ENCODE peak calls at places on chromosomes 11 and 22, in seven cellular contexts. One of them, this sample, is unnamed.

GRCh38 chr11:119085523-119085878 is 820 bp downstream of the HMBS start:
- DNase-seq in SK-N-SH: peak
- DNase-seq in H1: no peak
- DNase-seq in GM12891: no peak
- DNase-seq in HepG2: no peak
- DNase-seq in K562: peak
- DNase-seq in GM12878: no peak
- DNase-seq in this sample: peak

GRCh38 chr11:35142481-35143207 is 3.7 kb downstream of the CD44 start:
- DNase-seq in SK-N-SH: no peak
- DNase-seq in H1: no peak
- DNase-seq in GM12891: no peak
- DNase-seq in HepG2: peak
- DNase-seq in K562: peak
- DNase-seq in GM12878: no peak
- DNase-seq in this sample: no peak

GRCh38 chr11:107197932-107198331 is 179.7 kb upstream of the GUCY1A2 start:
- DNase-seq in SK-N-SH: no peak
- DNase-seq in H1: no peak
- DNase-seq in GM12891: no peak
- DNase-seq in HepG2: peak
- DNase-seq in K562: no peak
- DNase-seq in GM12878: no peak
- DNase-seq in this sample: no peak

GRCh38 chr11:111941963-111942362 is 4.8 kb downstream of the DIXDC1 start:
- DNase-seq in SK-N-SH: peak
- DNase-seq in H1: no peak
- DNase-seq in GM12891: no peak
- DNase-seq in HepG2: no peak
- DNase-seq in K562: no peak
- DNase-seq in GM12878: no peak
- DNase-seq in this sample: no peak

GRCh38 chr11:11568651-11569229 is 53.1 kb downstream of the GALNT18 start:
- DNase-seq in SK-N-SH: no peak
- DNase-seq in H1: no peak
- DNase-seq in GM12891: no peak
- DNase-seq in HepG2: no peak
- DNase-seq in K562: no peak
- DNase-seq in GM12878: peak
- DNase-seq in this sample: no peak

GRCh38 chr11:62068730-62069129 is 55.1 kb upstream of the INCENP start:
- DNase-seq in SK-N-SH: no peak
- DNase-seq in H1: no peak
- DNase-seq in GM12891: no peak
- DNase-seq in HepG2: no peak
- DNase-seq in K562: no peak
- DNase-seq in GM12878: no peak
- DNase-seq in this sample: no peak

GRCh38 chr11:132734217-132734616 is 798.1 kb downstream of the OPCML start:
- DNase-seq in SK-N-SH: no peak
- DNase-seq in H1: no peak
- DNase-seq in GM12891: no peak
- DNase-seq in HepG2: no peak
- DNase-seq in K562: no peak
- DNase-seq in GM12878: no peak
- DNase-seq in this sample: no peak

GRCh38 chr11:87722756-87723599 is 452.3 kb downstream of the RAB38 start:
- DNase-seq in SK-N-SH: peak
- DNase-seq in H1: no peak
- DNase-seq in GM12891: no peak
- DNase-seq in HepG2: peak
- DNase-seq in K562: peak
- DNase-seq in GM12878: no peak
- DNase-seq in this sample: no peak

GRCh38 chr11:36718481-36718880 is 120.4 kb upstream of the RAG2 start:
- DNase-seq in SK-N-SH: no peak
- DNase-seq in H1: no peak
- DNase-seq in GM12891: no peak
- DNase-seq in HepG2: no peak
- DNase-seq in K562: no peak
- DNase-seq in GM12878: no peak
- DNase-seq in this sample: no peak

GRCh38 chr22:44752285-44753188 is at the start of gene ARHGAP8:
- DNase-seq in SK-N-SH: peak
- DNase-seq in H1: no peak
- DNase-seq in GM12891: no peak
- DNase-seq in HepG2: no peak
- DNase-seq in K562: peak
- DNase-seq in GM12878: no peak
- DNase-seq in this sample: no peak

GRCh38 chr11:19073454-19074415 is 13.2 kb upstream of the MRGPRX2 start:
- DNase-seq in SK-N-SH: no peak
- DNase-seq in H1: no peak
- DNase-seq in GM12891: no peak
- DNase-seq in HepG2: no peak
- DNase-seq in K562: no peak
- DNase-seq in GM12878: no peak
- DNase-seq in this sample: no peak

GRCh38 chr22:24420072-24420976 is 7.1 kb upstream of the ADORA2A start:
- DNase-seq in SK-N-SH: peak
- DNase-seq in H1: no peak
- DNase-seq in GM12891: no peak
- DNase-seq in HepG2: peak
- DNase-seq in K562: no peak
- DNase-seq in GM12878: no peak
- DNase-seq in this sample: no peak

GRCh38 chr11:12540075-12540685 is 134.0 kb upstream of the TEAD1 start:
- DNase-seq in SK-N-SH: no peak
- DNase-seq in H1: no peak
- DNase-seq in GM12891: no peak
- DNase-seq in HepG2: no peak
- DNase-seq in K562: no peak
- DNase-seq in GM12878: no peak
- DNase-seq in this sample: no peak

GRCh38 chr11:504053-504993 is 2.7 kb downstream of the RNH1 start:
- DNase-seq in SK-N-SH: no peak
- DNase-seq in H1: no peak
- DNase-seq in GM12891: peak
- DNase-seq in HepG2: no peak
- DNase-seq in K562: peak
- DNase-seq in GM12878: no peak
- DNase-seq in this sample: peak

GRCh38 chr11:15627560-15627959 is 512.8 kb downstream of the INSC start:
- DNase-seq in SK-N-SH: no peak
- DNase-seq in H1: no peak
- DNase-seq in GM12891: no peak
- DNase-seq in HepG2: no peak
- DNase-seq in K562: no peak
- DNase-seq in GM12878: no peak
- DNase-seq in this sample: no peak

GRCh38 chr11:116993599-116993998 is 104.6 kb downstream of the SIK3 start:
- DNase-seq in SK-N-SH: peak
- DNase-seq in H1: no peak
- DNase-seq in GM12891: no peak
- DNase-seq in HepG2: no peak
- DNase-seq in K562: no peak
- DNase-seq in GM12878: no peak
- DNase-seq in this sample: no peak

GRCh38 chr11:3671334-3672254 is at the start of gene CHRNA10:
- DNase-seq in SK-N-SH: no peak
- DNase-seq in H1: no peak
- DNase-seq in GM12891: no peak
- DNase-seq in HepG2: no peak
- DNase-seq in K562: no peak
- DNase-seq in GM12878: no peak
- DNase-seq in this sample: no peak

GRCh38 chr22:49763696-49764095 is 64.0 kb downstream of the BRD1 start:
- DNase-seq in SK-N-SH: peak
- DNase-seq in H1: no peak
- DNase-seq in GM12891: peak
- DNase-seq in HepG2: no peak
- DNase-seq in K562: no peak
- DNase-seq in GM12878: no peak
- DNase-seq in this sample: no peak

GRCh38 chr11:64358907-64359711 is at the start of gene RPS6KA4:
- DNase-seq in SK-N-SH: peak
- DNase-seq in H1: no peak
- DNase-seq in GM12891: peak
- DNase-seq in HepG2: no peak
- DNase-seq in K562: peak
- DNase-seq in GM12878: no peak
- DNase-seq in this sample: peak

DNA sequence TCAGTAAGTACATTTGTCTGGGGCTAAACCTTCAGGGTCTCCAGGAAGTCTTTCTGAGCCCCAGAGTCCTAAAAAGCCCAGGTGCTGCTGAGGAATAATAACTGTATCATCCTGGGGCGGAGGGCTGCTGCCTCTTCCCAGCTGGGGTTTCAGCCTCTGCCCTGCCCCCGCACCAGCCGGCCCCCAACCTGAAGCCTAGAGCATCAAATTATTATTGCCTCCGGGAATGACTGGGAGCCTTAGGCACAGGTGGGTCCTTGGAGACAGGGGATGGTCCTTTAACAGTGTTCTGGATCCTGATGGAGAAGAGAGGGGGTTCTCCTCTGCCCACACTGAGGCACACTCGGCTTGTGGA is 64.4 kb downstream of the BCR start:
- DNase-seq in SK-N-SH: no peak
- DNase-seq in H1: no peak
- DNase-seq in GM12891: no peak
- DNase-seq in HepG2: no peak
- DNase-seq in K562: no peak
- DNase-seq in GM12878: no peak
- DNase-seq in this sample: no peak
- TF ChIP-seq TAF1 in SK-N-SH: no peak
- TF ChIP-seq TAF1 in H1: no peak
- TF ChIP-seq TAF1 in GM12891: no peak
- TF ChIP-seq TAF1 in HepG2: no peak
- TF ChIP-seq TAF1 in K562: no peak
- TF ChIP-seq TAF1 in GM12878: no peak
- TF ChIP-seq TAF1 in this sample: no peak

DNA sequence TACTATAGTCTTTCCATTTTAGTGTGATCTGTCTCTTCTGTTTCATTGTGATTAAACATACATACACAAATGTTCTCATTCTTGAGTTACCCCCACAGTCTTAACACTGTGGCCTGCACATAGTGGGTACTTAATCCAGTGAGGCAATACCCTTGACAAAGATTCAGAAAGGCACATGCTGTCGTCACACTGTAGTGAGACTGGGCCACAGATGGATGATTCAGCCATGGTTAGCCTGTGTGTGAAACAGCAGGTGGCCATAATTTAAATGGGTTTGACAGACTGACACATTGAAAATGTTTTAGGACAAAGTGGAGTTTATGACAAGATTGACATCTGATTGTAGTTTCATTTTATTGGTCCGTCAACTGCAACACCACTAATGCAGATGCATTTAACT is 313.1 kb downstream of the C11orf87 start:
- DNase-seq in SK-N-SH: no peak
- DNase-seq in H1: no peak
- DNase-seq in GM12891: no peak
- DNase-seq in HepG2: no peak
- DNase-seq in K562: no peak
- DNase-seq in GM12878: no peak
- DNase-seq in this sample: no peak
- TF ChIP-seq POLR2AphosphoS5 in SK-N-SH: no peak
- TF ChIP-seq POLR2AphosphoS5 in H1: no peak
- TF ChIP-seq POLR2AphosphoS5 in GM12891: no peak
- TF ChIP-seq POLR2AphosphoS5 in HepG2: no peak
- TF ChIP-seq POLR2AphosphoS5 in K562: no peak
- TF ChIP-seq POLR2AphosphoS5 in GM12878: no peak
- TF ChIP-seq POLR2AphosphoS5 in this sample: no peak

GRCh38 chr11:103413266-103413888 is 304.2 kb downstream of the DYNC2H1 start:
- DNase-seq in SK-N-SH: no peak
- DNase-seq in H1: no peak
- DNase-seq in GM12891: no peak
- DNase-seq in HepG2: no peak
- DNase-seq in K562: no peak
- DNase-seq in GM12878: no peak
- DNase-seq in this sample: no peak
- TF ChIP-seq TAF1 in SK-N-SH: no peak
- TF ChIP-seq TAF1 in H1: no peak
- TF ChIP-seq TAF1 in GM12891: no peak
- TF ChIP-seq TAF1 in HepG2: no peak
- TF ChIP-seq TAF1 in K562: no peak
- TF ChIP-seq TAF1 in GM12878: no peak
- TF ChIP-seq TAF1 in this sample: no peak

GRCh38 chr11:6566704-6567370 is 36.6 kb downstream of the RRP8 start:
- DNase-seq in SK-N-SH: no peak
- DNase-seq in H1: no peak
- DNase-seq in GM12891: no peak
- DNase-seq in HepG2: no peak
- DNase-seq in K562: no peak
- DNase-seq in GM12878: no peak
- DNase-seq in this sample: no peak
- TF ChIP-seq POLR2AphosphoS5 in SK-N-SH: no peak
- TF ChIP-seq POLR2AphosphoS5 in H1: no peak
- TF ChIP-seq POLR2AphosphoS5 in GM12891: no peak
- TF ChIP-seq POLR2AphosphoS5 in HepG2: no peak
- TF ChIP-seq POLR2AphosphoS5 in K562: no peak
- TF ChIP-seq POLR2AphosphoS5 in GM12878: no peak
- TF ChIP-seq POLR2AphosphoS5 in this sample: no peak

DNA sequence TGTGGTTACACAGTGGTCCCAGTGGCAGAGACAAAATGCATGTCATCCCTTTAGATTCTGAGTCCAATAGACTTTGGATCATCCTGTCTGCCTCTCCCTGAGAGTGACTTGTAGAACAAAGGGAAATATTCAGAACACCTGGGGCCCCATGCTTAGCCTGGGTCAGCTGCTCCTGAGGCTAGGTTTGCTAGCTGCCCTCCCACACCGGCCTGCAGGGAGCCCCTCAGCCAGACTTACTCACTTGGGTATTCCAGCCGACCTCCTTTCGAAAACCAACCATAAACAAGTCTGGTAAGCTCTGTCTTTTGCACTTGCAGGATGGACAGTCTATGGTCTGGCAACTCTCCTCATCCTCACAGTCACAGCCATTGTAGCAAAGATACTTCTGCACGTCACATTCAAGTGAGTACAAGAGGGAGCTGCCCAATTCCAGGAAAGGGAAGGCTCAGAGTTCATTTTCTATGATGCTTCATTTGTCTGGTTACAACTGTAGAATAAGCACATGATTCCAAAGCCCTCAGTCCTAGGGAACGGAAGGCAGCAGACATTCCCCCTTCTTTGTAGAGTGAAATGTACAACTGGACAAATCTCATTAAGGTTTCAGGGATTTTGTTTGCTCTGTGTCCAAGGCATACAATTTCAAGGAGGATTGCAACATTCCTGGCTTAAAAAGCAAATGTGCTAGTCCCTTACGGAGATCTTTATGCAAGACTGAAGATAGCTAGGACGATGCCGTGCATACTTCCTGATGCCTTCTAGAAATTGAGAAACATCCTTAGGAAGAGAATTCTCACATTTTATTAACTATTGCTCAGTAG is 65.5 kb upstream of the EMID1 start:
- DNase-seq in SK-N-SH: no peak
- DNase-seq in H1: no peak
- DNase-seq in GM12891: no peak
- DNase-seq in HepG2: peak
- DNase-seq in K562: no peak
- DNase-seq in GM12878: no peak
- DNase-seq in this sample: no peak
- TF ChIP-seq TAF1 in SK-N-SH: no peak
- TF ChIP-seq TAF1 in H1: no peak
- TF ChIP-seq TAF1 in GM12891: no peak
- TF ChIP-seq TAF1 in HepG2: no peak
- TF ChIP-seq TAF1 in K562: no peak
- TF ChIP-seq TAF1 in GM12878: no peak
- TF ChIP-seq TAF1 in this sample: no peak